ENCODE peak calls at places on chromosomes 5 and 9, in ten cellular contexts. K is prostate gland, S is adrenal gland, Y is glutamatergic neuron, C is psoas muscle, E is AG04449, P is HFFc6, A is AG09309, F is foreskin fibroblast, H is HL-60. G is an unnamed sample.

GRCh38 chr5:124927735-124928134 is 181.3 kb upstream of the ZNF608 start:
- DNase-seq in K (no peak), S (no peak), Y (no peak), C (no peak), E (no peak), P (peak), A (no peak), F (peak), H (no peak), G (no peak)

GRCh38 chr9:79807966-79808365 is 236.2 kb downstream of the TLE4 start:
- DNase-seq in K (no peak), S (no peak), Y (no peak), C (no peak), E (no peak), P (no peak), A (no peak), F (no peak), H (no peak), G (no peak)

GRCh38 chr5:138927979-138928378 is 52.8 kb upstream of the LRRTM2 start:
- DNase-seq in K (no peak), S (peak), Y (no peak), C (peak), E (no peak), P (no peak), A (no peak), F (no peak), H (no peak), G (no peak)

GRCh38 chr9:22238809-22239684 is 207.6 kb upstream of the DMRTA1 start:
- DNase-seq in K (no peak), S (no peak), Y (no peak), C (no peak), E (no peak), P (peak), A (no peak), F (peak), H (no peak), G (no peak)

GRCh38 chr5:60287174-60287771 is 393.7 kb upstream of the PDE4D start:
- DNase-seq in K (no peak), S (no peak), Y (peak), C (peak), E (no peak), P (peak), A (no peak), F (peak), H (peak), G (peak)

GRCh38 chr5:133271606-133272005 is 219.8 kb downstream of the HSPA4 start:
- DNase-seq in K (no peak), S (no peak), Y (no peak), C (no peak), E (no peak), P (no peak), A (no peak), F (no peak), H (no peak), G (no peak)

GRCh38 chr5:100595152-100595811 is 60.1 kb downstream of the FAM174A start:
- DNase-seq in K (no peak), S (no peak), Y (no peak), C (peak), E (peak), P (peak), A (peak), F (peak), H (no peak), G (no peak)

GRCh38 chr5:143913008-143913752 is 101.2 kb downstream of the HMHB1 start:
- DNase-seq in K (no peak), S (no peak), Y (no peak), C (no peak), E (peak), P (peak), A (peak), F (peak), H (no peak), G (no peak)

GRCh38 chr5:173964491-173964890 is 24.5 kb upstream of the C5orf47 start:
- DNase-seq in K (no peak), S (no peak), Y (no peak), C (no peak), E (no peak), P (no peak), A (no peak), F (no peak), H (no peak), G (no peak)

GRCh38 chr5:135304352-135305221 is 94.4 kb downstream of the MACROH2A1 start:
- DNase-seq in K (no peak), S (no peak), Y (no peak), C (no peak), E (no peak), P (no peak), A (no peak), F (no peak), H (no peak), G (no peak)

GRCh38 chr5:142825378-142826089 is 55.4 kb downstream of the ARHGAP26 start:
- DNase-seq in K (no peak), S (no peak), Y (no peak), C (no peak), E (no peak), P (no peak), A (no peak), F (no peak), H (no peak), G (no peak)

GRCh38 chr5:1860021-1860610 is 22.6 kb downstream of the IRX4 start:
- DNase-seq in K (no peak), S (no peak), Y (no peak), C (no peak), E (no peak), P (no peak), A (no peak), F (no peak), H (no peak), G (no peak)

GRCh38 chr5:36734422-36734821 is 128.0 kb downstream of the SLC1A3 start:
- DNase-seq in K (peak), S (no peak), Y (no peak), C (no peak), E (no peak), P (no peak), A (no peak), F (no peak), H (peak), G (no peak)

GRCh38 chr9:72557549-72557948 is 36.1 kb downstream of the TMC1 start:
- DNase-seq in K (no peak), S (peak), Y (no peak), C (peak), E (peak), P (peak), A (peak), F (peak), H (no peak), G (no peak)

DNA sequence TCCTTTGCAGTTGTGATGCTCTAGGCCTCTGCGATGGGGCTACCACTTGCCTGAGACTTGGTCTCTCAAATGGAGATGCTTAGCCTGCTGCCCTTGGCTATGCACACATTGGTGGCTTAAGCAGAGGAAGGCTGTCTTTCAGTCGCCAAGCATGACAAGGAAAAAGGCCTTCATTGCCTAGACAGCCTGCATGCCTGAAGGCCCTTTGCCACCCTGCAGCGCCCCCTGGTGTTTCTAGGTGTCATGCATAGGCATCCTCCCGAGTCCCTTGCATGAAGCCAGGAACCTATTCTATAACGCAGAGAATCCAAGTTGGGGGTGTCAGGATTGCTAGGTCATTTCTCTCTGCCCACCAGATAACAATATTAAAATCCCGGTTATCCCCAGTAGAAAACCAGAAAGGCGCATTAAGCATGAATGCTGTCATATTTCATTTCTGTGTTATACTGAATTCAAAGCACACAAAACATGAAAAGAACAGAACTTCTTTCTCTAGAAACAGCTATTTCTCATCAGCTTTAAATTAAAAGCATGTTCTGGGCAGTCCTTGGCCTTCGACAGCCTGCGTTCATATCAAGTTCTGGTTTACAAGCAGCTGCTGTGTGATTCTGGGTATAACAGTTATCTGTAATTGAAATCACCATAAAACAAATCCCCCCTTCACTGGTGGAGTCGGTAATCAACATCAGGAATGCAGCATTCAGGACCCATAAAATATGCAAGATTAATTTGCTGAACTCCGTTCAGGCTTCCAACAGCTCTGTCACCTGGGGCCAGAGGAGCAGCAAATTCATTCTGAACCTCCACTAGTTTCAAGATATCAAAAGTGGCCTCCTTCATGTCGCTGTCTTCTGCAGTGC is 59.7 kb upstream of the TRPC7 start:
- DNase-seq in K (peak), S (peak), Y (peak), C (peak), E (no peak), P (peak), A (no peak), F (peak), H (peak), G (peak)
- TF ChIP-seq CTCF in K (peak), S (peak), Y (peak), C (peak), E (peak), P (peak), A (peak), F (peak), H (peak), G (peak)

GRCh38 chr9:85007753-85008152 is 338.2 kb downstream of the NTRK2 start:
- DNase-seq in K (no peak), S (no peak), Y (no peak), C (no peak), E (no peak), P (no peak), A (no peak), F (no peak), H (no peak), G (no peak)
- TF ChIP-seq CTCF in K (no peak), S (no peak), Y (no peak), C (no peak), E (no peak), P (no peak), A (no peak), F (no peak), H (no peak), G (no peak)

GRCh38 chr9:122206118-122207046 is 22.4 kb downstream of the LHX6 start:
- DNase-seq in K (no peak), S (no peak), Y (no peak), C (no peak), E (peak), P (peak), A (peak), F (no peak), H (no peak), G (no peak)

GRCh38 chr9:122212473-122213004 is 16.2 kb downstream of the LHX6 start:
- DNase-seq in K (no peak), S (no peak), Y (no peak), C (no peak), E (no peak), P (no peak), A (no peak), F (no peak), H (no peak), G (no peak)

GRCh38 chr9:122213102-122213588 is 15.6 kb downstream of the LHX6 start:
- DNase-seq in K (no peak), S (no peak), Y (no peak), C (no peak), E (no peak), P (no peak), A (no peak), F (no peak), H (no peak), G (no peak)

GRCh38 chr9:122205176-122205575 is 23.6 kb downstream of the LHX6 start:
- DNase-seq in K (no peak), S (no peak), Y (no peak), C (no peak), E (no peak), P (no peak), A (no peak), F (no peak), H (no peak), G (no peak)

DNA sequence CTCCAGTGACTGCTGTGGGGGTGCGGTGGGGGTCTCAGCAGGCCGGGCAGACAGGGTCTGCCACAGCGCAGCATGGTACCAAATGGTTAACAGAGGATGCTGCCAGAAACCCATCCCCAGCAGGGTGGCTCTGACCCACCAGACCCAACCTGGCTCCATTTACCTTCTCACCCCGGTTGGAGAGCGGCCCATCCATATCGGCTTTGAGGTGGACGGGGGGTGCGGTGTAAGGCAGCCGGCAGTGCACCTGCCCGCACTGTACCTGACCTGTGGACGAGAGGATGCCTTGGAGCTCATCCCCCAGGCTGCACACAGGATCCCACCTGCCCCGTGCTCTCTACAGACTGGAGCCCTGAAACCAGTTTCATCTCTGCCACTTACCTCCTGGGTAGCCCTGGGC is 19.3 kb downstream of the LHX6 start:
- DNase-seq in K (no peak), S (no peak), Y (no peak), C (no peak), E (no peak), P (no peak), A (no peak), F (no peak), H (no peak), G (no peak)
- TF ChIP-seq CTCF in K (no peak), S (no peak), Y (no peak), C (no peak), E (no peak), P (no peak), A (no peak), F (no peak), H (no peak), G (no peak)

GRCh38 chr5:7436521-7436920 is 40.6 kb downstream of the ADCY2 start:
- DNase-seq in K (no peak), S (no peak), Y (no peak), C (peak), E (no peak), P (no peak), A (no peak), F (no peak), H (no peak), G (no peak)
- TF ChIP-seq CTCF in K (no peak), S (no peak), Y (no peak), C (no peak), E (no peak), P (no peak), A (no peak), F (no peak), H (no peak), G (no peak)

GRCh38 chr5:7801898-7802614 is 48.9 kb downstream of the CFAP90 start:
- DNase-seq in K (no peak), S (no peak), Y (no peak), C (no peak), E (no peak), P (no peak), A (no peak), F (no peak), H (no peak), G (no peak)

GRCh38 chr5:7808998-7809397 is 41.9 kb downstream of the CFAP90 start:
- DNase-seq in K (no peak), S (no peak), Y (no peak), C (no peak), E (no peak), P (no peak), A (no peak), F (no peak), H (no peak), G (no peak)

GRCh38 chr5:7802855-7803254 is 48.1 kb downstream of the CFAP90 start:
- DNase-seq in K (no peak), S (no peak), Y (no peak), C (peak), E (no peak), P (no peak), A (peak), F (no peak), H (peak), G (no peak)

GRCh38 chr5:7805379-7805778 is 45.6 kb downstream of the CFAP90 start:
- DNase-seq in K (no peak), S (no peak), Y (peak), C (no peak), E (no peak), P (no peak), A (no peak), F (no peak), H (peak), G (peak)
- TF ChIP-seq CTCF in K (no peak), S (no peak), Y (peak), C (no peak), E (peak), P (peak), A (peak), F (peak), H (no peak), G (peak)

DNA sequence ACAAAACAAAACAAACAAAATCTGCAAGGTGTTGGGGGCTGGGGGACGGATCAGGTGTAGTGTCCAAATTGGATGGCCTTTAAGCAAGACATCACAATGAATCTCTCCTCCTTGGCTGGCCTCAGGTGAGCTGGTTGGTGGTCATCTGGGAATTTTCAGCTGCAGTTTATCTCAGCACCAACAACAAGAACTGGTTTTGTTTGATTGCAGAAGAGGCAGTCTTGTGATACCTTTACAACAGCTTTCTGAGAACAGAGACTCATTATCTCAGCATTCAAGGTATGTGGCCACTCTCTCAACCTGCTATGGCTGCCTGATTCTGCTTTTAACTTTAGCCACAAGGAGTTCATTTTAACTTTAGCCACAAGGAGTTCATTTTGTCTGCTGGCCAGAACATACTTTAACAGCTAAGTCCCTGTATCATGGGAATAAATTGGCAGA is 1543.4 kb downstream of the EFNA5 start:
- DNase-seq in K (no peak), S (no peak), Y (no peak), C (no peak), E (no peak), P (no peak), A (no peak), F (no peak), H (no peak), G (no peak)
- TF ChIP-seq CTCF in K (no peak), S (no peak), Y (peak), C (no peak), E (no peak), P (no peak), A (no peak), F (no peak), H (no peak), G (no peak)

DNA sequence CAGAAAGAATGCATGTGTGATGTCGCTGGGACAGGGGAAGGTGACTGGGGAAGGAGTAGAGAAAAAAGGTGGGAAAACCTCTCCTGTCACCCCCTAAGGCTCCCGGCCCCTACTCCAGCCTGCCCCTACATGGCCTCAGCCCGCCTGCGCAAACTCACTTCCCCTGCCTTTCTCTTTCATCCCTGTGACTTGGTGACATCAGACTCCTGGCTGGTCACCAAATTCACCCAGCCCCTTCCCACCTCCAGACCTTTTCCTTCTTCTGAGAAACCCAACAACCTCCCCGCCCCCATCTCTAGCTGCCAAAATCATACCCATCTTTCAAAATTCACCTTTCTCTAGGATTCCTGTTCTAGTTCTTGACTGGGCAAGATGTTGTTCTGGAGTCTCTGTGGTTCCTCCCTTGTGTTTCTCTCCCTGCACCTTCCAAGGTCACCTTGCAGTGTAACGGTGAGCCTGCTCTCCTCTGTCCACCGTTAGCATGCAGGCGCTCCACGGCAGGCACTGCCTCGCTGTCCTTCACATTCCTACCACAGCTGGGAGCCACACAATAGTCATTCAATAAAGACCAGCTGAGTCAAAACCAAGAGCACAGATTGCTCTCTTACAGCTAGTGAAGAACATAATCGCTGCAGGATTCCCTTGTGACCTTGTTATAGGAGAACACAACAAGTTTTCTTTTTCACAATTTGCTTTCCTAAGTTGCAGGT is 134.5 kb downstream of the FANCC start:
- DNase-seq in K (no peak), S (no peak), Y (no peak), C (no peak), E (no peak), P (no peak), A (no peak), F (no peak), H (no peak), G (peak)
- TF ChIP-seq CTCF in K (no peak), S (peak), Y (peak), C (no peak), E (peak), P (no peak), A (no peak), F (peak), H (no peak), G (peak)

GRCh38 chr5:141664733-141665461 is 13.7 kb upstream of the FCHSD1 start:
- DNase-seq in K (peak), S (peak), Y (peak), C (peak), E (no peak), P (peak), A (no peak), F (peak), H (peak), G (peak)
- TF ChIP-seq CTCF in K (peak), S (peak), Y (peak), C (peak), E (peak), P (peak), A (peak), F (peak), H (peak), G (peak)